ENCODE peak calls at places on chromosomes 16 and 17, in ten cellular contexts. C is HepG2; X is AG10803; Z is CD8-positive, alpha-beta memory T cell; J is A549; L is lower leg skin; K is PC-9; T is GM23248; E is ascending aorta; M is tibial nerve. N is an unnamed sample.

GRCh38 chr17:5049314-5049819 is 14.1 kb upstream of the SLC52A1 start:
- DNase-seq in T (no peak), X (peak; percentile 27), C (no peak), L (no peak), Z (peak; percentile 78), J (no peak), K (no peak), M (no peak), E (no peak), N (peak; percentile 32)

GRCh38 chr17:81428945-81429344 is 33.7 kb downstream of the BAHCC1 start:
- DNase-seq in M (no peak), K (no peak), Z (no peak), J (no peak), X (no peak), C (no peak), E (no peak), T (no peak), L (no peak), N (no peak)

GRCh38 chr16:8537691-8538342 is 52.5 kb downstream of the TMEM114 start:
- DNase-seq in J (no peak), L (no peak), E (no peak), Z (no peak), X (no peak), K (no peak), M (no peak), C (peak; percentile 84), T (no peak), N (no peak)

GRCh38 chr17:323721-324139 is 28.9 kb downstream of the RPH3AL start:
- DNase-seq in J (no peak), K (no peak), E (no peak), T (no peak), X (no peak), M (no peak), L (no peak), C (no peak), Z (no peak), N (no peak)

GRCh38 chr17:3546997-3547396 is 10.6 kb downstream of the TRPV3 start:
- DNase-seq in T (no peak), X (no peak), Z (no peak), E (no peak), K (no peak), M (no peak), L (no peak), J (no peak), C (no peak), N (no peak)

GRCh38 chr16:14669776-14670175 is 24.3 kb downstream of the PLA2G10 start:
- DNase-seq in C (no peak), T (no peak), K (peak; percentile 47), L (no peak), J (no peak), E (no peak), X (no peak), Z (no peak), M (no peak), N (no peak)

GRCh38 chr17:58231644-58232043 is 6.7 kb upstream of the LPO start:
- DNase-seq in K (no peak), T (peak; percentile 77), X (peak; percentile 64), C (no peak), M (no peak), E (no peak), J (no peak), L (no peak), Z (no peak), N (no peak)

GRCh38 chr17:21359483-21359840 is 16.7 kb upstream of the KCNJ12 start:
- DNase-seq in E (no peak), T (no peak), Z (no peak), L (no peak), K (no peak), M (no peak), J (no peak), X (no peak), C (no peak), N (no peak)

GRCh38 chr16:58284488-58284887 is 10.3 kb downstream of the PRSS54 start:
- DNase-seq in L (no peak), X (no peak), J (no peak), T (no peak), C (no peak), Z (no peak), M (no peak), K (no peak), E (no peak), N (no peak)

GRCh38 chr16:78523212-78523995 is 423.9 kb downstream of the WWOX start:
- DNase-seq in T (no peak), K (no peak), X (no peak), Z (no peak), E (no peak), M (no peak), L (no peak), J (no peak), C (no peak), N (no peak)

GRCh38 chr17:62705781-62706597 is 78.5 kb downstream of the MRC2 start:
- DNase-seq in X (peak; percentile 33), Z (no peak), T (no peak), J (no peak), L (no peak), E (no peak), M (no peak), C (no peak), K (no peak), N (no peak)

GRCh38 chr17:79648181-79648831 is 37.5 kb upstream of the RBFOX3 start:
- DNase-seq in T (no peak), E (no peak), C (no peak), K (no peak), Z (no peak), L (peak; percentile 60), J (no peak), X (no peak), M (no peak), N (no peak)

GRCh38 chr16:67525176-67525860 is 3.3 kb upstream of the RIPOR1 start:
- DNase-seq in Z (no peak), M (no peak), K (peak; percentile 77), L (no peak), T (peak; percentile 46), X (peak; percentile 41), C (no peak), J (no peak), E (no peak), N (no peak)

GRCh38 chr17:6523809-6524355 is 32.5 kb downstream of the PITPNM3 start:
- DNase-seq in L (no peak), K (no peak), E (no peak), C (no peak), J (no peak), M (no peak), Z (no peak), X (no peak), T (no peak), N (no peak)

DNA sequence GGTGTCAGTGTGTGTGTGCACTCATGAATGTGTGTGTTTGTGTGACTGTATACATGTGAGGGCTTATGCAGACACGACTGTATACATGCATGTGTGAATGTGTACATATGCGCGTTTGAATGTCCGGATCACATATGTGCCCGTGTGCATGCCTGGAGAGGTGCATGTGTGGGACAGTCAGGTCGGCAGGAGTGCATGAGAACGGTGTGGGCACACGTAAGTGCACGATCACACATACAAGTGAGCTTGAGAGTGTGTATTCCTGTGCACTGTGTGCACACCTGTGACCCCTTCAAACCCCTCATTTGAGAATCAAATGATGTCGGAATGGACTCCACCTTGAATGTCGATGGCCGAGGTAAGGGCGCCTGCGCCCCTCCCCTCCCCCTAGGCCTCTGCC is 694 bp upstream of the NGFR start:
- DNase-seq in Z (no peak), C (no peak), M (no peak), L (no peak), X (no peak), E (no peak), T (no peak), K (no peak), J (no peak), N (no peak)
- H3K4me3 ChIP-seq in Z (no peak overlapping the region), C (no peak overlapping the region), M (peak overlapping the region; percentile 71), L (no peak overlapping the region), X (no peak overlapping the region), E (peak overlapping the region; percentile 67), T (no peak overlapping the region), K (no peak overlapping the region), J (peak overlapping the region; percentile 50), N (no peak overlapping the region)

GRCh38 chr17:42286411-42287295 is 1.6 kb upstream of the STAT5A start:
- DNase-seq in K (no peak), X (no peak), T (peak; percentile 30), J (no peak), M (peak; percentile 50), C (no peak), E (no peak), L (peak; percentile 90), Z (no peak), N (no peak)
- H3K4me3 ChIP-seq in K (no peak overlapping the region), X (peak overlapping the region; percentile 54), T (peak overlapping the region; percentile 76), J (no peak overlapping the region), M (peak overlapping the region; percentile 64), C (no peak overlapping the region), E (peak overlapping the region; percentile 88), L (no peak overlapping the region), Z (peak overlapping the region; percentile 65), N (peak overlapping the region; percentile 81)

GRCh38 chr16:30995927-30996323 is 10.9 kb downstream of the HSD3B7 start:
- DNase-seq in K (no peak), M (no peak), J (no peak), C (no peak), T (peak; percentile 50), L (no peak), Z (no peak), X (no peak), E (no peak), N (no peak)
- H3K4me3 ChIP-seq in K (no peak overlapping the region), M (peak overlapping the region; percentile 63), J (peak overlapping the region; percentile 61), C (peak overlapping the region; percentile 84), T (peak overlapping the region; percentile 84), L (no peak overlapping the region), Z (no peak overlapping the region), X (no peak overlapping the region), E (no peak overlapping the region), N (peak overlapping the region; percentile 79)

DNA sequence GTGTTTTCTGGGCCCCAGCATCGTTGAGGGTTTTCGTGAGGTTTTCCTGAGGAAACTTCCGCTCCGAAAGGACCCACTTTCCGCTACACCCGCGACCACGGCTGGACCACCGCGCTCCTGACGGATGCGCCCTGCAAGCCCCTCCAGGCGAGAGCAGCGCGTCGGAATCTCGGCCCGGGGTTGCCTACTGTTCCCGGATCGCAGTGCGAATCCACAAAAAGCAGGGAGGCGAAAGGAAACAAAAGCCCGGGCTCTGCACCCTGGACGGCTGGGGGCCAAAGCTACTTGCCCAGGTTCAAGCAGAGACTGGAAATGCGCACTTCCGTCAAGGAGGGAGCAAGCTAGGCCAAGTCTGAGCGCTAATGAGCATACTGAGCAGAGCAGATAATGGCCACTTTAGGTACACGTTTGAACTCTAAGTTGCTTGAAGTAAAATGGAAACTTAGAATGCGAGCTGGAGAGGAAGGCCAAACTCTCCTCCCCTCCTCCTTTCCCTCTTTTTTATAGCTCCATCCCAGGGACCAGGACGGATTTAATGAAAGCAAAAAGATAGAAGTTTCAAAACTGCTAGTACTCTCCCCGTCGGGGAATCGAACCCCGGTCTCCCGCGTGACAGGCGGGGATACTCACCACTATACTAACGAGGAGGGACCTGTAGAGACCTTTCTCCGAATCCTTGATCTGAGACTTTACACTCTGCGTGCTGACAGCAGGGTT is 11.4 kb upstream of the AURKB start:
- DNase-seq in X (peak; percentile 88), Z (peak; percentile 95), M (peak; percentile 100), J (peak; percentile 82), E (peak; percentile 38), L (peak; percentile 97), K (peak; percentile 92), T (peak; percentile 88), C (no peak), N (peak; percentile 90)
- H3K4me3 ChIP-seq in X (peak overlapping the region; percentile 89), Z (peak overlapping the region; percentile 98), M (peak overlapping the region; percentile 77), J (peak overlapping the region; percentile 78), E (peak overlapping the region; percentile 72), L (peak overlapping the region; percentile 69), K (peak overlapping the region; percentile 80), T (peak overlapping the region; percentile 86), C (peak overlapping the region; percentile 70), N (peak overlapping the region; percentile 90)

N was measured in adipocyte.